ENCODE peak calls at places on chromosomes 2 and 18, in ten cellular contexts. M, K, C, S, P, H, I, Y, W and E are unnamed samples.

GRCh38 chr2:159168707-159169106 is 117.8 kb downstream of the WDSUB1 start:
- DNase-seq in M (no peak), K (no peak), C (no peak), S (peak), P (peak), H (no peak), I (no peak), Y (no peak), W (peak), E (no peak)

GRCh38 chr18:28175930-28176673 is 828 bp downstream of the CDH2 start:
- DNase-seq in M (no peak), K (no peak), C (no peak), S (peak), P (peak), H (peak), I (no peak), Y (no peak), W (peak), E (peak)

GRCh38 chr18:7417742-7418141 is 149.4 kb upstream of the PTPRM start:
- DNase-seq in M (no peak), K (no peak), C (no peak), S (peak), P (peak), H (peak), I (no peak), Y (no peak), W (peak), E (no peak)

GRCh38 chr2:1777156-1777555 is 32.8 kb upstream of the PXDN start:
- DNase-seq in M (no peak), K (no peak), C (no peak), S (no peak), P (no peak), H (no peak), I (no peak), Y (no peak), W (no peak), E (no peak)

GRCh38 chr18:13264986-13265900 is 46.7 kb downstream of the LDLRAD4 start:
- DNase-seq in M (no peak), K (no peak), C (no peak), S (no peak), P (no peak), H (no peak), I (no peak), Y (no peak), W (no peak), E (no peak)

GRCh38 chr2:36371963-36372391 is 16.4 kb downstream of the CRIM1 start:
- DNase-seq in M (peak), K (no peak), C (no peak), S (peak), P (peak), H (peak), I (no peak), Y (no peak), W (peak), E (no peak)

GRCh38 chr18:43314931-43315330 is 37.6 kb upstream of the SYT4 start:
- DNase-seq in M (no peak), K (no peak), C (no peak), S (no peak), P (peak), H (no peak), I (no peak), Y (no peak), W (peak), E (no peak)

GRCh38 chr2:138922973-138923563 is 142.9 kb upstream of the NXPH2 start:
- DNase-seq in M (no peak), K (no peak), C (no peak), S (peak), P (peak), H (peak), I (no peak), Y (no peak), W (peak), E (no peak)

GRCh38 chr2:67277450-67277849 is 119.7 kb upstream of the ETAA1 start:
- DNase-seq in M (peak), K (peak), C (no peak), S (no peak), P (no peak), H (no peak), I (no peak), Y (no peak), W (no peak), E (no peak)

GRCh38 chr2:239819974-239820555 is 205.1 kb downstream of the NDUFA10 start:
- DNase-seq in M (no peak), K (no peak), C (no peak), S (peak), P (no peak), H (no peak), I (no peak), Y (no peak), W (peak), E (no peak)

GRCh38 chr2:8462899-8463648 is 218.8 kb upstream of the ID2 start:
- DNase-seq in M (no peak), K (no peak), C (no peak), S (no peak), P (no peak), H (no peak), I (no peak), Y (no peak), W (no peak), E (peak)

GRCh38 chr18:12768622-12769021 is 65.8 kb downstream of the PSMG2 start:
- DNase-seq in M (no peak), K (no peak), C (no peak), S (peak), P (peak), H (peak), I (no peak), Y (no peak), W (peak), E (no peak)

GRCh38 chr18:22346968-22347611 is 70.6 kb downstream of the CTAGE1 start:
- DNase-seq in M (no peak), K (peak), C (no peak), S (peak), P (peak), H (no peak), I (no peak), Y (no peak), W (peak), E (peak)

GRCh38 chr2:163884416-163884815 is 148.6 kb upstream of the FIGN start:
- DNase-seq in M (no peak), K (no peak), C (no peak), S (no peak), P (peak), H (no peak), I (no peak), Y (no peak), W (peak), E (no peak)

GRCh38 chr2:36406296-36406695 is 50.7 kb downstream of the CRIM1 start:
- DNase-seq in M (no peak), K (no peak), C (no peak), S (no peak), P (no peak), H (no peak), I (no peak), Y (no peak), W (no peak), E (no peak)

GRCh38 chr2:237441605-237442004 is 27.6 kb upstream of the COL6A3 start:
- DNase-seq in M (no peak), K (no peak), C (no peak), S (peak), P (peak), H (peak), I (no peak), Y (no peak), W (peak), E (no peak)

GRCh38 chr2:132415256-132416079 is 1.1 kb upstream of the GPR39 start:
- DNase-seq in M (no peak), K (no peak), C (no peak), S (peak), P (peak), H (peak), I (no peak), Y (no peak), W (peak), E (no peak)

GRCh38 chr18:71673498-71673897 is 870.6 kb downstream of the CBLN2 start:
- DNase-seq in M (no peak), K (no peak), C (no peak), S (no peak), P (no peak), H (no peak), I (no peak), Y (no peak), W (no peak), E (no peak)

GRCh38 chr2:227853204-227853629 is 18.2 kb upstream of the DAW1 start:
- DNase-seq in M (no peak), K (no peak), C (no peak), S (peak), P (peak), H (peak), I (no peak), Y (no peak), W (peak), E (no peak)

DNA sequence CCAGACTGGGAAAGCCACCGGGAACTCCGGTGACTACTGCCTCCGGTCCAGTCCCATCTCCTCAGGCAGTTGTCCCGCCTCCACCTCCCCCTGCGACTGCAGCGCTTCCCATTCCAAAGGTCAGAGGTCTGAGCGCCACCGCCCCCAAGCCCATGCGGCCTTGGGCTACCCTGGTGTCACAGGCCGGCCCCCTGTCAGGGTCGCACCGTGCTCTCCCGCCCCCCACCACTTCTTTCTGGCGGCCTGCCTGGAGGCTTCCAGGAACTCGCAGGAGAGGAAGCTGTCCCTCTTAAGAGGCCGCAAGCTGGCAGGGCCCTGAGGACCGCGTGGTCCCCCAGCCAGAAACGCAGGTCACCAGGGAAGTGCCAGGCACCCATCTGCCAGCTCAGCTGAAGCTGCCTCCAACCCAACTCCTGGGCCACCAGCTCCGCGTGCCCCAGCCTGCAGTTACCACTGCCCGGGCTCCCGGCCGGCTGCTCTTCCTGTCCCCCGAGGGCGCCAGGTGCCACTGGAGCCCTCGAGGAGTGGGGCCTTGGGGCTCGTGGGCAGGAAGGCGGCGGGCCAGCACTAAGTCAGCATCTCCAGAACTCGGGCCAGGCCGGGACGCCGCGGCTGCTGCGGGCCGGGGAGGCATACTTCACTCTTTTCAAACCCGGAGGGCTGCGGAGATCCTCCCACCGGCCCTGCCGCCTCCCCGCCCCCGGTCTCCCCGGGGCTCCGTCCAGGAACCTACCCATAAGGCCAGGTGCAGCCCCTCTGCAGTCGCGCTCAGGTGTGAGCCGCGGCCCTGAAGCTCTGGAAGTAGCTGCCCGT is 83.3 kb upstream of the POMC start:
- DNase-seq in M (peak), K (peak), C (no peak), S (no peak), P (peak), H (peak), I (peak), Y (no peak), W (peak), E (peak)
- H3K4me3 ChIP-seq in M (peak), K (peak), C (peak), S (peak), P (peak), H (peak), I (peak), Y (peak), W (peak), E (peak)

GRCh38 chr2:177265834-177266817 is 1.6 kb upstream of the NFE2L2 start:
- DNase-seq in M (no peak), K (no peak), C (no peak), S (no peak), P (peak), H (peak), I (peak), Y (no peak), W (peak), E (no peak)
- H3K4me3 ChIP-seq in M (no peak), K (no peak), C (peak), S (no peak), P (peak), H (peak), I (no peak), Y (peak), W (no peak), E (no peak)

GRCh38 chr2:39735648-39736047 is 43.4 kb downstream of the THUMPD2 start:
- DNase-seq in M (no peak), K (no peak), C (no peak), S (no peak), P (no peak), H (no peak), I (no peak), Y (no peak), W (no peak), E (no peak)
- H3K4me3 ChIP-seq in M (no peak), K (no peak), C (no peak), S (no peak), P (no peak), H (no peak), I (no peak), Y (no peak), W (no peak), E (no peak)

DNA sequence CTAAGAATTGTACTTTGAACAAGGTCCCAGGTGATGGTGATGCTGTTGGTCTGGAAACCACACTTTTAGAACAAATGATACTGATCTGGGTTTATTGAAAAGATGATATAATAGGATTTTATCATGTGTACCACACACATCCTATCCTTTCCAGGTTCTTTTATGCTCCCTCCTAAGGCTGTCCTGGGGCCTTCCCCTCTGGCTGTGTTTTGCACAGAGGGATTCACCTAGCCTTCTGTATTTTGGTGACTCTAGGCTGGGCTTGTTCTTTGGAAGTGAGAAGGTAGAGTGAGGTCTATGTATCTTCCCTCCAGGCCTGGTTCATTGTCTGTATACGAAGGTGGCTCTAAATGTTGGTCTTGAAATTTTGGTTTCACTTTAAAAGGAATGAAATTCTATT is 12.7 kb downstream of the ANXA4 start:
- DNase-seq in M (no peak), K (no peak), C (no peak), S (no peak), P (no peak), H (no peak), I (no peak), Y (no peak), W (no peak), E (no peak)
- H3K4me3 ChIP-seq in M (no peak), K (no peak), C (no peak), S (no peak), P (no peak), H (no peak), I (no peak), Y (no peak), W (no peak), E (no peak)